ENCODE peak calls at places on chromosomes 1 and 21, in nine cellular contexts. I is endothelial cell of umbilical vein, Y is kidney, Z is HFF-Myc, S is HepG2, J is pancreas, X is endodermal cell, D is BJ, U is A549. R is an unnamed sample.

GRCh38 chr1:61224609-61225008 is 142.2 kb downstream of the NFIA start:
- DNase-seq in I (no peak), Y (no peak), Z (no peak), S (no peak), J (no peak), X (no peak), D (no peak), U (no peak), R (no peak)

GRCh38 chr1:228401782-228402637 is 4.6 kb downstream of the TRIM11 start:
- DNase-seq in I (no peak), Y (peak), Z (no peak), S (no peak), J (no peak), X (peak), D (no peak), U (no peak), R (no peak)

GRCh38 chr1:220271706-220272046 is 577 bp downstream of the RAB3GAP2 start:
- DNase-seq in I (peak), Y (no peak), Z (no peak), S (no peak), J (no peak), X (no peak), D (no peak), U (no peak), R (no peak)

GRCh38 chr1:91924146-91924545 is 25.1 kb upstream of the BRDT start:
- DNase-seq in I (peak), Y (no peak), Z (peak), S (no peak), J (no peak), X (no peak), D (peak), U (peak), R (no peak)

GRCh38 chr1:55703726-55704363 is 488.7 kb upstream of the USP24 start:
- DNase-seq in I (no peak), Y (peak), Z (no peak), S (no peak), J (no peak), X (no peak), D (no peak), U (no peak), R (no peak)

GRCh38 chr1:94106716-94107115 is 14.2 kb downstream of the ABCA4 start:
- DNase-seq in I (no peak), Y (no peak), Z (no peak), S (no peak), J (no peak), X (peak), D (no peak), U (no peak), R (no peak)

GRCh38 chr1:100868364-100868995 is 26.2 kb downstream of the EXTL2 start:
- DNase-seq in I (peak), Y (no peak), Z (no peak), S (peak), J (no peak), X (no peak), D (no peak), U (peak), R (no peak)

GRCh38 chr1:8985915-8986813 is 40.1 kb downstream of the SLC2A7 start:
- DNase-seq in I (peak), Y (peak), Z (peak), S (peak), J (peak), X (no peak), D (peak), U (peak), R (no peak)

GRCh38 chr1:72397786-72398185 is 115.4 kb upstream of the NEGR1 start:
- DNase-seq in I (peak), Y (no peak), Z (peak), S (no peak), J (no peak), X (no peak), D (peak), U (no peak), R (no peak)

GRCh38 chr21:42523941-42524340 is 10.3 kb downstream of the SLC37A1 start:
- DNase-seq in I (no peak), Y (no peak), Z (no peak), S (no peak), J (no peak), X (no peak), D (no peak), U (no peak), R (no peak)

GRCh38 chr21:45995686-45996179 is 14.2 kb downstream of the COL6A1 start:
- DNase-seq in I (no peak), Y (peak), Z (no peak), S (no peak), J (peak), X (peak), D (no peak), U (no peak), R (no peak)

GRCh38 chr21:38240121-38240520 is 16.7 kb upstream of the KCNJ15 start:
- DNase-seq in I (peak), Y (no peak), Z (no peak), S (no peak), J (no peak), X (no peak), D (no peak), U (no peak), R (no peak)

GRCh38 chr1:203765029-203765837 is at the start of gene LAX1:
- DNase-seq in I (peak), Y (no peak), Z (no peak), S (no peak), J (no peak), X (no peak), D (no peak), U (no peak), R (no peak)

GRCh38 chr1:201653883-201654282 is 115.0 kb downstream of the NAV1 start:
- DNase-seq in I (no peak), Y (no peak), Z (no peak), S (no peak), J (no peak), X (no peak), D (no peak), U (no peak), R (no peak)

GRCh38 chr1:201653238-201653637 is 114.3 kb downstream of the NAV1 start:
- DNase-seq in I (no peak), Y (no peak), Z (no peak), S (no peak), J (no peak), X (no peak), D (no peak), U (no peak), R (no peak)

GRCh38 chr1:201655910-201656669 is 117.2 kb downstream of the NAV1 start:
- DNase-seq in I (no peak), Y (no peak), Z (no peak), S (no peak), J (no peak), X (no peak), D (no peak), U (no peak), R (no peak)

GRCh38 chr1:201656670-201657032 is 117.7 kb downstream of the NAV1 start:
- DNase-seq in I (no peak), Y (no peak), Z (peak), S (no peak), J (no peak), X (no peak), D (no peak), U (no peak), R (no peak)

GRCh38 chr1:201655243-201655642 is 116.3 kb downstream of the NAV1 start:
- DNase-seq in I (no peak), Y (no peak), Z (peak), S (no peak), J (no peak), X (peak), D (peak), U (no peak), R (peak)
- TF ChIP-seq CTCF in I (no peak), Y (no peak), Z (peak), S (no peak), J (no peak), X (peak), D (peak), U (no peak), R (peak)

GRCh38 chr1:235507623-235508022 is 3.4 kb upstream of the B3GALNT2 start:
- DNase-seq in I (no peak), Y (no peak), Z (no peak), S (no peak), J (no peak), X (no peak), D (no peak), U (no peak), R (no peak)

GRCh38 chr1:235513495-235514366 is 9.5 kb upstream of the B3GALNT2 start:
- DNase-seq in I (peak), Y (no peak), Z (peak), S (peak), J (no peak), X (peak), D (no peak), U (peak), R (no peak)

GRCh38 chr1:235515844-235516512 is 11.7 kb upstream of the B3GALNT2 start:
- DNase-seq in I (no peak), Y (no peak), Z (no peak), S (no peak), J (no peak), X (no peak), D (no peak), U (no peak), R (no peak)

GRCh38 chr1:235516862-235517446 is 12.7 kb upstream of the B3GALNT2 start:
- DNase-seq in I (no peak), Y (no peak), Z (no peak), S (no peak), J (no peak), X (peak), D (no peak), U (no peak), R (no peak)

GRCh38 chr1:235511470-235512240 is 7.4 kb upstream of the B3GALNT2 start:
- DNase-seq in I (no peak), Y (no peak), Z (no peak), S (no peak), J (no peak), X (peak), D (no peak), U (peak), R (no peak)
- TF ChIP-seq CTCF in I (no peak), Y (no peak), Z (no peak), S (peak), J (no peak), X (peak), D (no peak), U (no peak), R (peak)

GRCh38 chr1:202599669-202600431 is 110.4 kb downstream of the SYT2 start:
- DNase-seq in I (peak), Y (peak), Z (no peak), S (peak), J (no peak), X (peak), D (no peak), U (peak), R (peak)
- TF ChIP-seq CTCF in I (peak), Y (peak), Z (peak), S (peak), J (peak), X (peak), D (peak), U (peak), R (peak)

GRCh38 chr1:173420330-173420806 is 56.8 kb upstream of the PRDX6 start:
- DNase-seq in I (peak), Y (no peak), Z (peak), S (peak), J (peak), X (peak), D (no peak), U (peak), R (no peak)
- TF ChIP-seq CTCF in I (peak), Y (peak), Z (peak), S (peak), J (peak), X (peak), D (peak), U (peak), R (peak)

GRCh38 chr1:175192111-175192629 is 406 bp downstream of the KIAA0040 start:
- DNase-seq in I (peak), Y (peak), Z (no peak), S (no peak), J (peak), X (peak), D (no peak), U (peak), R (no peak)
- TF ChIP-seq CTCF in I (no peak), Y (no peak), Z (no peak), S (no peak), J (no peak), X (no peak), D (no peak), U (no peak), R (no peak)

GRCh38 chr1:152657677-152658076 is 5.5 kb upstream of the LCE2D start:
- DNase-seq in I (no peak), Y (no peak), Z (no peak), S (no peak), J (no peak), X (no peak), D (no peak), U (no peak), R (no peak)
- TF ChIP-seq CTCF in I (no peak), Y (no peak), Z (no peak), S (no peak), J (no peak), X (no peak), D (no peak), U (no peak), R (no peak)

DNA sequence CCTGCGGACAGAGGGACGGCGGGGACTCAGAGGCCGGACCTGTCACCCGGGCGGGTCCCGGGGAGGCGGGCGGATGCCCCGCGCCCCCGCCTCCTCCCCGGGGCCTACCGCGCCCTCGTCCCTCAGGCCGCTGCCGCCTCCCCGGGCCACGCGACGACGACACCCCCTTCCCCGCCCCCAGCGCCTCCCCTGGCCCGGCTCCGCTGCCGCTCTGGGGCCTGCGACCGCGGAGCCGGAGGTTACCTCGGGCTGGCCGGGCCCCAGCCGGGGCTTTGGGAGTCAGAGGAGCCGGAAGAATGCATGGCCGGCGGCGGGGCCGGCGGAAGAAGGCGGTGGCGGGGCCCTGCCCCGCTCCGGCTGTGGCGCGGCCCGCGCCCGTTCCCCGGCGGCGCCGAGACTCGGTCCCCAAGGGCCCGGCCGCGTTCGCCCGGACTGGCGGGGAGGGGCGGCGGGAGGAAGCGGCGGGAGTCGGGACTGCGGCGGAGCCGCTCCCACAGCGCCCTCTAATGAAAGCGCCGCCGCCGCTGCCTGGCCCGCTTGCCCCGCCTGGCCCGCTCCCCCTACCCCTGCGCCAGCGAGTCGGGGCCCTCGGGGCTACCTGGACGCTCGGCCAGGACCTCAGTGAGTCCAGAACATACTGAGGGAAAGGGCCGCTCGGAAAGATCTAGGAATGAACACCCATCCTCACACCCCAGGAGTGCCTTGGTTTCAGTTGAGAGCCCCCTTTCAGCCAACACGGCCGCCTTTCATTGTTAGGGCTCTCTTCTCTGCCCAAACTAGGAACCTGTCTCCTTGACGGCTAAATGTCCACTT is at the start of gene LPGAT1:
- DNase-seq in I (peak), Y (peak), Z (no peak), S (peak), J (peak), X (peak), D (no peak), U (peak), R (peak)
- TF ChIP-seq CTCF in I (peak), Y (peak), Z (peak), S (peak), J (peak), X (peak), D (peak), U (peak), R (peak)

GRCh38 chr1:1297802-1298424 is 9.8 kb downstream of the ACAP3 start:
- DNase-seq in I (no peak), Y (no peak), Z (no peak), S (no peak), J (no peak), X (no peak), D (no peak), U (no peak), R (no peak)

GRCh38 chr1:1298861-1299685 is 8.7 kb downstream of the ACAP3 start:
- DNase-seq in I (peak), Y (no peak), Z (no peak), S (no peak), J (no peak), X (peak), D (no peak), U (no peak), R (no peak)

GRCh38 chr1:1302006-1302430 is 5.7 kb downstream of the ACAP3 start:
- DNase-seq in I (no peak), Y (no peak), Z (no peak), S (no peak), J (no peak), X (peak), D (no peak), U (no peak), R (no peak)

GRCh38 chr1:1300352-1300739 is 7.4 kb downstream of the ACAP3 start:
- DNase-seq in I (no peak), Y (no peak), Z (no peak), S (no peak), J (no peak), X (no peak), D (no peak), U (no peak), R (no peak)

DNA sequence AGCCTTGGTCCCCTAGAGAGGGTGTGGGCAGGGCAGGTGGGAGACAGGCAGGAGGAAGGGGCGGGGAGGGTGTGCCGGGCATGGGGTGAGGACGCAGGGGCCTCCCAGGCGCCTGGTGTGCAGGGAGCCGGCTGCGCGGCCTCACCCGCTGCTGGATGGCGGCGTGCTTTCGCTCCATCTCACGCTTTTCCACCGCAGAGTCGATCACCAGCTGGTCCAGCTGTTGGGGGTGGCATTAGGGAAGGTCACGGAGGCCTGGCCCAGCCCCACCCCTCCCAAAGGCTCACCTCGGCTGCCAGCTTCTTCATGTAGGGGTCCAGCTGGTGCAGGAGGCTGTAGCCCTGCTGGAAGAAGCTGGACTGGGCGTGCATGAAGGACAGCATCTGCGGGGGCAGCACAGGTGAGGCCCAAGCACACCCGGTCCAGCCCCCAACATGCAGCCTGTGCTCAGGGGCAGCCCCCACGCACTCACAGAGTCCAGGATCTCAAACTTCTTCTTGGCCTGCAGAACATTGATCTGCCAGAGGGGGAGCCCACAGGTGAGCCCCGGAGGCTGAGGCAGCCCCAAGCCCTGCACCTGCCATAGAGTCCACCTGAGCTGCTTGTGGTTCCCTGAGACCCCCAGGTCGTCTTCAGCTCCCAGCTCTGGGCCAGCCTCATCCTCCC is 7.9 kb downstream of the ACAP3 start:
- DNase-seq in I (no peak), Y (no peak), Z (no peak), S (no peak), J (no peak), X (peak), D (no peak), U (no peak), R (no peak)
- TF ChIP-seq CTCF in I (no peak), Y (no peak), Z (peak), S (peak), J (no peak), X (peak), D (peak), U (no peak), R (peak)

GRCh38 chr1:39959651-39960333 is 4.8 kb downstream of the MFSD2A start:
- DNase-seq in I (no peak), Y (no peak), Z (no peak), S (no peak), J (no peak), X (no peak), D (no peak), U (no peak), R (no peak)

GRCh38 chr1:39962450-39962825 is 7.5 kb downstream of the MFSD2A start:
- DNase-seq in I (no peak), Y (no peak), Z (no peak), S (no peak), J (no peak), X (no peak), D (no peak), U (no peak), R (no peak)

GRCh38 chr1:39957299-39958020 is 2.5 kb downstream of the MFSD2A start:
- DNase-seq in I (no peak), Y (no peak), Z (no peak), S (no peak), J (no peak), X (no peak), D (no peak), U (no peak), R (no peak)

GRCh38 chr1:39958801-39959200 is 3.9 kb downstream of the MFSD2A start:
- DNase-seq in I (no peak), Y (no peak), Z (no peak), S (no peak), J (no peak), X (no peak), D (no peak), U (no peak), R (no peak)

GRCh38 chr1:39960461-39960958 is 5.6 kb downstream of the MFSD2A start:
- DNase-seq in I (no peak), Y (no peak), Z (no peak), S (no peak), J (peak), X (no peak), D (no peak), U (no peak), R (no peak)
- TF ChIP-seq CTCF in I (no peak), Y (no peak), Z (no peak), S (no peak), J (no peak), X (no peak), D (no peak), U (no peak), R (no peak)

R was measured in type B pancreatic cell.